ENCODE peak calls at places on chromosomes 1 and 21, in four cellular contexts. V is hypothalamus, S is germinal center, R is aorta. Z is an unnamed sample.

GRCh38 chr1:63981408-63981773 is 207.6 kb downstream of the ROR1 start:
- DNase-seq in V (no peak), S (no peak), R (no peak), Z (no peak)

GRCh38 chr1:109256971-109257681 is 7.8 kb downstream of the CELSR2 start:
- DNase-seq in V (no peak), S (no peak), R (no peak), Z (no peak)

GRCh38 chr1:65289449-65289848 is 19.9 kb upstream of the DNAJC6 start:
- DNase-seq in V (no peak), S (no peak), R (no peak), Z (no peak)

GRCh38 chr1:172456344-172456769 is 12.5 kb upstream of the PIGC start:
- DNase-seq in V (no peak), S (no peak), R (no peak), Z (no peak)

GRCh38 chr21:31372176-31372765 is 28.2 kb upstream of the TIAM1 start:
- DNase-seq in V (no peak), S (no peak), R (no peak), Z (no peak)

GRCh38 chr1:3244539-3245315 is 175.7 kb downstream of the PRDM16 start:
- DNase-seq in V (no peak), S (no peak), R (no peak), Z (no peak)

GRCh38 chr1:20702416-20702815 is 15.4 kb downstream of the KIF17 start:
- DNase-seq in V (no peak), S (no peak), R (no peak), Z (no peak)

GRCh38 chr1:3170566-3171453 is 101.8 kb downstream of the PRDM16 start:
- DNase-seq in V (peak; percentile 69), S (no peak), R (peak; percentile 89), Z (peak; percentile 60)

GRCh38 chr21:37072239-37072987 is 458 bp downstream of the PIGP start:
- DNase-seq in V (peak; percentile 97), S (peak; percentile 63), R (no peak), Z (peak; percentile 82)

GRCh38 chr1:54323324-54323739 is 82.9 kb downstream of the SSBP3 start:
- DNase-seq in V (no peak), S (no peak), R (no peak), Z (no peak)

GRCh38 chr1:16212251-16212961 is at the start of gene ARHGEF19:
- DNase-seq in V (no peak), S (no peak), R (no peak), Z (no peak)

GRCh38 chr1:246382589-246382988 is 124.5 kb downstream of the SMYD3 start:
- DNase-seq in V (no peak), S (no peak), R (no peak), Z (no peak)

GRCh38 chr1:23562138-23562819 is 3.0 kb upstream of the ID3 start:
- DNase-seq in V (peak; percentile 45), S (peak; percentile 57), R (peak; percentile 98), Z (peak; percentile 94)

GRCh38 chr1:38779491-38779890 is 80.1 kb downstream of the RRAGC start:
- DNase-seq in V (no peak), S (no peak), R (no peak), Z (no peak)

GRCh38 chr1:177385760-177386698 is 215.3 kb downstream of the BRINP2 start:
- DNase-seq in V (no peak), S (no peak), R (no peak), Z (no peak)

GRCh38 chr1:204320413-204320812 is 39.3 kb downstream of the PLEKHA6 start:
- DNase-seq in V (no peak), S (no peak), R (no peak), Z (no peak)

GRCh38 chr1:167502719-167503452 is 15.4 kb downstream of the CD247 start:
- DNase-seq in V (no peak), S (no peak), R (no peak), Z (no peak)

GRCh38 chr1:91440845-91441244 is 36.2 kb upstream of the HFM1 start:
- DNase-seq in V (no peak), S (no peak), R (no peak), Z (no peak)

GRCh38 chr1:110668523-110668922 is 6.2 kb downstream of the KCNA3 start:
- DNase-seq in V (no peak), S (no peak), R (no peak), Z (no peak)

Z was measured in mesothelial cell of epicardium.